ENCODE peak calls at places on chromosome 13, in seven cellular contexts. O, U, B, M, I, D and P are unnamed samples. For H3K4me1, the result is how much of the 10 kb centered on the place peaks cover.

GRCh38 chr13:29852464-29853054 is 2.1 kb upstream of the UBL3 start:
- DNase-seq in B (no peak), M (no peak), D (no peak), I (no peak), O (no peak), U (no peak), P (no peak)

GRCh38 chr13:25752957-25753540 is 298.8 kb downstream of the SHISA2 start:
- DNase-seq in B (peak), U (no peak), M (no peak), O (no peak), I (peak), D (peak), P (no peak)

GRCh38 chr13:50780201-50781015 is 63.1 kb downstream of the DLEU7 start:
- DNase-seq in B (no peak), O (no peak), I (peak), D (no peak), U (no peak), M (no peak), P (no peak)

GRCh38 chr13:27921961-27922910 is 2.4 kb downstream of the PDX1 start:
- DNase-seq in I (no peak), O (peak), B (no peak), D (no peak), U (peak), M (no peak), P (no peak)

GRCh38 chr13:19596960-19597361 is 35.6 kb upstream of the TPTE2 start:
- DNase-seq in I (peak), O (no peak), D (no peak), U (no peak), M (no peak), B (no peak), P (no peak)

GRCh38 chr13:75771818-75772217 is 135.7 kb downstream of the LMO7 start:
- DNase-seq in O (no peak), U (no peak), B (no peak), M (no peak), D (no peak), I (peak), P (no peak)

GRCh38 chr13:113493315-113493951 is 2.9 kb upstream of the DCUN1D2 start:
- DNase-seq in I (peak), B (no peak), U (no peak), M (no peak), O (no peak), D (no peak), P (no peak)

GRCh38 chr13:57123660-57124059 is 17.1 kb upstream of the PRR20A start:
- DNase-seq in B (no peak), M (no peak), U (no peak), I (peak), O (no peak), D (no peak), P (no peak)

GRCh38 chr13:99087954-99088491 is 110.2 kb upstream of the DOCK9 start:
- DNase-seq in U (peak), B (no peak), D (peak), I (no peak), O (peak), M (no peak), P (peak)

GRCh38 chr13:73466561-73466960 is 407.8 kb downstream of the KLF5 start:
- DNase-seq in B (no peak), I (no peak), D (no peak), U (no peak), M (no peak), O (no peak), P (no peak)

DNA sequence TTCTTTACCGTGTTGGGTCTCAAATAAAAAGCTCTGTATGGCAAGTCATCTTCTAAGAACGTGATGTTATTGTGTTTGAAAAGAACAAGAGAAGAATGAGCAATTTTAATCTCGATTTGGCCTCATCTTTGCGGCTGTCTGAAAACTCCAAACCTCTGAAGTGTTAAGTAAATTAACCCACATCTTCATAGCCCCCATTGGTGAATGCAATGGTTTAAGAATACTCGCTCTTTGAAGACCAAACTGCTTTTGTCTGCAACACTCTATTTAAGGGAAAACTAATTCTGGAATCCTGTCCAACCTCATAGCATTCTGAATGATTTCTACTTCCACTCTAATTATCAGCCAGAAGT is 56.9 kb upstream of the SCEL start:
- DNase-seq in I (no peak), O (no peak), M (no peak), B (no peak), D (no peak), U (no peak), P (no peak)
- TF ChIP-seq CTCF in I (no peak), O (no peak), M (no peak), B (no peak), D (no peak), U (no peak), P (peak)

GRCh38 chr13:95479706-95480105 is 72.8 kb upstream of the CLDN10 start:
- DNase-seq in O (no peak), B (no peak), D (no peak), I (no peak), U (no peak), M (no peak), P (no peak)
- H3K4me1 ChIP-seq in O (under half), B (under half), D (under half), I (under half), U (under half), M (under half), P (under half)

DNA sequence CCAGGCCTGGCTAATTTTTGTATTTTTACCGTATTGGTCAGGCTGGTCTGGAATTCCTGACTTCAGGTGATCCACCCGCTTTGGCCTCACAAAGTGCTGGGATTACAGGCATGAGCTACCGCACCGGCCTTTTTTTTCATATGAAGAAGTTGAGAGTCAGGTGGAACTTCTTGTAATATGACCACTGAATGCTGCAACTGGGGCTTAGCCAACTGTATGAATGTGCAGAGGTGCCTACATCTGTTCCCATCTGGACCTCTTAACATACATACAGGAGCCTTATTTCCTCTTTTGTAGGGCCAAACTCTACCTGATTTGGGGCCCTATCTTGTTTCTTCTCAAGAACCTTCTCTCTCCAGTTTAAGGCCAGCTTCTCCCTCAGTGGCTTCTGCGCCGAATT is 11.9 kb upstream of the GGACT start:
- DNase-seq in U (no peak), I (no peak), M (no peak), B (no peak), D (no peak), O (no peak), P (no peak)
- H3K27ac ChIP-seq in U (no peak), I (no peak), M (no peak), B (no peak), D (no peak), O (no peak), P (no peak)

GRCh38 chr13:59120297-59120843 is 1043.4 kb downstream of the DIAPH3 start:
- DNase-seq in U (no peak), O (no peak), I (peak), D (no peak), B (no peak), M (no peak), P (no peak)

GRCh38 chr13:59121507-59121906 is 1042.2 kb downstream of the DIAPH3 start:
- DNase-seq in M (no peak), D (no peak), U (no peak), B (no peak), I (no peak), O (no peak), P (no peak)

DNA sequence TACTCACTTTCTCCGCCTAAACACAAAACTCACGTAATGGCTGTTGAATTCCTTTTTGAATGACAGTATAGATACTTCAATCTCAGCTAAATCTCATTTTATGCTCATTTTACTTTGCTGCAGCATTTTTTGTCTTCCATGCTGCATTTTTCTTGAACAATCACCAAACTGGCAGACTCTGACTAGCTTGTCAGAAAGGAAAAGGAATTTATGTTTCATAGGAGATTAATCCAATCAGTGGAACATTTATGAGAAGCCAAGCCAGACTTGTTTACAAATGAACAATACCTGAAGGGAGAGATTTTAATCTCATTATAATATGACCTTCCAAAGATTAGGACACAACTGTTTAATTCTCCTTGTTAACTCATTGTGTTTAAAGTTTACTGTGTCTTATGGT is 1044.3 kb downstream of the DIAPH3 start:
- DNase-seq in U (no peak), O (no peak), B (no peak), M (no peak), D (no peak), I (no peak), P (no peak)
- TF ChIP-seq CTCF in U (no peak), O (no peak), B (no peak), M (no peak), D (no peak), I (no peak), P (no peak)

GRCh38 chr13:97285221-97285955 is 63.3 kb downstream of the MBNL2 start:
- DNase-seq in O (no peak), I (no peak), D (no peak), M (no peak), B (no peak), U (no peak), P (no peak)
- H3K4me1 ChIP-seq in O (under half), I (under half), D (under half), M (under half), B (half or more), U (under half), P (under half)

GRCh38 chr13:22235285-22235949 is 564.5 kb downstream of the FGF9 start:
- DNase-seq in B (no peak), I (no peak), U (peak), M (no peak), D (no peak), O (peak), P (no peak)
- H3K27ac ChIP-seq in B (no peak), I (peak), U (no peak), M (peak), D (no peak), O (peak), P (no peak)

GRCh38 chr13:34420975-34421719 is 520.9 kb upstream of the NBEA start:
- DNase-seq in M (no peak), D (no peak), U (no peak), I (no peak), O (no peak), B (no peak), P (no peak)
- TF ChIP-seq CTCF in M (no peak), D (no peak), U (peak), I (peak), O (peak), B (no peak), P (no peak)